ENCODE peak calls at places on chromosomes 7 and 10, in seven cellular contexts. One of them, this sample, is unnamed.

GRCh38 chr7:69335331-69335730 is 262.9 kb upstream of the AUTS2 start:
- DNase-seq in GM12865: no peak
- DNase-seq in fibroblast of villous mesenchyme: no peak
- DNase-seq in HCT116: no peak
- DNase-seq in lower leg skin: no peak
- DNase-seq in fibroblast of mammary gland: no peak
- DNase-seq in A549: no peak
- DNase-seq in this sample: no peak

GRCh38 chr10:133276435-133277201 is at the start of gene ADAM8:
- DNase-seq in GM12865: peak
- DNase-seq in fibroblast of villous mesenchyme: no peak
- DNase-seq in HCT116: no peak
- DNase-seq in lower leg skin: no peak
- DNase-seq in fibroblast of mammary gland: no peak
- DNase-seq in A549: no peak
- DNase-seq in this sample: no peak

GRCh38 chr10:62082270-62082669 is 180.8 kb downstream of the ARID5B start:
- DNase-seq in GM12865: no peak
- DNase-seq in fibroblast of villous mesenchyme: no peak
- DNase-seq in HCT116: no peak
- DNase-seq in lower leg skin: no peak
- DNase-seq in fibroblast of mammary gland: no peak
- DNase-seq in A549: no peak
- DNase-seq in this sample: no peak

GRCh38 chr10:119301397-119301796 is 94.0 kb downstream of the GRK5 start:
- DNase-seq in GM12865: peak
- DNase-seq in fibroblast of villous mesenchyme: peak
- DNase-seq in HCT116: no peak
- DNase-seq in lower leg skin: no peak
- DNase-seq in fibroblast of mammary gland: no peak
- DNase-seq in A549: no peak
- DNase-seq in this sample: no peak

GRCh38 chr10:133159950-133160812 is at the start of gene KNDC1:
- DNase-seq in GM12865: no peak
- DNase-seq in fibroblast of villous mesenchyme: peak
- DNase-seq in HCT116: no peak
- DNase-seq in lower leg skin: no peak
- DNase-seq in fibroblast of mammary gland: peak
- DNase-seq in A549: peak
- DNase-seq in this sample: peak

GRCh38 chr7:90604383-90604782 is 8.3 kb downstream of the CDK14 start:
- DNase-seq in GM12865: no peak
- DNase-seq in fibroblast of villous mesenchyme: no peak
- DNase-seq in HCT116: no peak
- DNase-seq in lower leg skin: no peak
- DNase-seq in fibroblast of mammary gland: no peak
- DNase-seq in A549: no peak
- DNase-seq in this sample: no peak

GRCh38 chr7:2212906-2213305 is 19.8 kb downstream of the MAD1L1 start:
- DNase-seq in GM12865: no peak
- DNase-seq in fibroblast of villous mesenchyme: no peak
- DNase-seq in HCT116: no peak
- DNase-seq in lower leg skin: no peak
- DNase-seq in fibroblast of mammary gland: no peak
- DNase-seq in A549: no peak
- DNase-seq in this sample: no peak

GRCh38 chr10:77333610-77334340 is 303.8 kb downstream of the KCNMA1 start:
- DNase-seq in GM12865: no peak
- DNase-seq in fibroblast of villous mesenchyme: no peak
- DNase-seq in HCT116: no peak
- DNase-seq in lower leg skin: no peak
- DNase-seq in fibroblast of mammary gland: peak
- DNase-seq in A549: peak
- DNase-seq in this sample: no peak

GRCh38 chr10:71232089-71232998 is 20.0 kb downstream of the UNC5B start:
- DNase-seq in GM12865: no peak
- DNase-seq in fibroblast of villous mesenchyme: no peak
- DNase-seq in HCT116: no peak
- DNase-seq in lower leg skin: no peak
- DNase-seq in fibroblast of mammary gland: no peak
- DNase-seq in A549: no peak
- DNase-seq in this sample: peak

GRCh38 chr10:114356786-114357588 is 47.3 kb downstream of the AFAP1L2 start:
- DNase-seq in GM12865: no peak
- DNase-seq in fibroblast of villous mesenchyme: peak
- DNase-seq in HCT116: no peak
- DNase-seq in lower leg skin: no peak
- DNase-seq in fibroblast of mammary gland: peak
- DNase-seq in A549: no peak
- DNase-seq in this sample: no peak

GRCh38 chr7:19522486-19522885 is 186.4 kb downstream of the POLR1F start:
- DNase-seq in GM12865: no peak
- DNase-seq in fibroblast of villous mesenchyme: peak
- DNase-seq in HCT116: no peak
- DNase-seq in lower leg skin: no peak
- DNase-seq in fibroblast of mammary gland: peak
- DNase-seq in A549: no peak
- DNase-seq in this sample: peak

GRCh38 chr10:129929343-129930297 is 34.5 kb downstream of the EBF3 start:
- DNase-seq in GM12865: no peak
- DNase-seq in fibroblast of villous mesenchyme: no peak
- DNase-seq in HCT116: no peak
- DNase-seq in lower leg skin: no peak
- DNase-seq in fibroblast of mammary gland: no peak
- DNase-seq in A549: no peak
- DNase-seq in this sample: no peak

GRCh38 chr10:86732771-86733170 is 23.6 kb upstream of the BMPR1A start:
- DNase-seq in GM12865: no peak
- DNase-seq in fibroblast of villous mesenchyme: no peak
- DNase-seq in HCT116: no peak
- DNase-seq in lower leg skin: no peak
- DNase-seq in fibroblast of mammary gland: no peak
- DNase-seq in A549: no peak
- DNase-seq in this sample: no peak

GRCh38 chr10:28906011-28906411 is 228.7 kb downstream of the BAMBI start:
- DNase-seq in GM12865: no peak
- DNase-seq in fibroblast of villous mesenchyme: no peak
- DNase-seq in HCT116: no peak
- DNase-seq in lower leg skin: no peak
- DNase-seq in fibroblast of mammary gland: no peak
- DNase-seq in A549: no peak
- DNase-seq in this sample: no peak

GRCh38 chr10:113945075-113945686 is 90.7 kb downstream of the NHLRC2 start:
- DNase-seq in GM12865: no peak
- DNase-seq in fibroblast of villous mesenchyme: peak
- DNase-seq in HCT116: peak
- DNase-seq in lower leg skin: no peak
- DNase-seq in fibroblast of mammary gland: peak
- DNase-seq in A549: no peak
- DNase-seq in this sample: peak

GRCh38 chr10:114876602-114877300 is 55.2 kb downstream of the FHIP2A start:
- DNase-seq in GM12865: peak
- DNase-seq in fibroblast of villous mesenchyme: peak
- DNase-seq in HCT116: peak
- DNase-seq in lower leg skin: peak
- DNase-seq in fibroblast of mammary gland: peak
- DNase-seq in A549: peak
- DNase-seq in this sample: peak

GRCh38 chr10:58780481-58780880 is 267.8 kb downstream of the BICC1 start:
- DNase-seq in GM12865: no peak
- DNase-seq in fibroblast of villous mesenchyme: peak
- DNase-seq in HCT116: no peak
- DNase-seq in lower leg skin: no peak
- DNase-seq in fibroblast of mammary gland: no peak
- DNase-seq in A549: no peak
- DNase-seq in this sample: peak

GRCh38 chr7:70640266-70640833 is 491.6 kb upstream of the GALNT17 start:
- DNase-seq in GM12865: no peak
- DNase-seq in fibroblast of villous mesenchyme: peak
- DNase-seq in HCT116: no peak
- DNase-seq in lower leg skin: no peak
- DNase-seq in fibroblast of mammary gland: peak
- DNase-seq in A549: no peak
- DNase-seq in this sample: no peak

GRCh38 chr10:123135415-123136141 is at the start of gene HMX3:
- DNase-seq in GM12865: peak
- DNase-seq in fibroblast of villous mesenchyme: peak
- DNase-seq in HCT116: no peak
- DNase-seq in lower leg skin: no peak
- DNase-seq in fibroblast of mammary gland: peak
- DNase-seq in A549: peak
- DNase-seq in this sample: peak

GRCh38 chr7:82172896-82173295 is 270.7 kb downstream of the CACNA2D1 start:
- DNase-seq in GM12865: no peak
- DNase-seq in fibroblast of villous mesenchyme: no peak
- DNase-seq in HCT116: no peak
- DNase-seq in lower leg skin: no peak
- DNase-seq in fibroblast of mammary gland: peak
- DNase-seq in A549: no peak
- DNase-seq in this sample: peak

GRCh38 chr7:6172331-6173295 is 99.8 kb downstream of the CYTH3 start:
- DNase-seq in GM12865: no peak
- DNase-seq in fibroblast of villous mesenchyme: no peak
- DNase-seq in HCT116: no peak
- DNase-seq in lower leg skin: no peak
- DNase-seq in fibroblast of mammary gland: peak
- DNase-seq in A549: no peak
- DNase-seq in this sample: no peak

DNA sequence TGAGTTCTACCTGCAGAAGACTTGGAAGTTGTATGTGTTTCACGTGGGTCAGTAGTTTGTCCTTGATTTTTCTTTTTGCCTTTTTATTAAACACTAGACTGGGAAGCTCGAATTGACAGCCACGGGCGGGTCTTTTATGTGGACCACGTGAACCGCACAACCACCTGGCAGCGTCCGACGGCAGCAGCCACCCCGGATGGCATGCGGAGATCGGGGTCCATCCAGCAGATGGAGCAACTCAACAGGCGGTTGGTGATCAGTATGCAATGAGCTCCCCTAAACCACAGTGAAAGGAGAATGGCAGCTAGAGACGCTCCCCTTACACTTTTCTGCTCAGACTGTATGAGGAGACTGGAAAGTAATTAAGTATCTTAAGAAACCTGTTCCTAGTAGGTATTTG is 126.7 kb upstream of the STK17A start:
- DNase-seq in GM12865: no peak
- DNase-seq in fibroblast of villous mesenchyme: no peak
- DNase-seq in HCT116: no peak
- DNase-seq in lower leg skin: no peak
- DNase-seq in fibroblast of mammary gland: no peak
- DNase-seq in A549: no peak
- DNase-seq in this sample: no peak
- TF ChIP-seq CTCF in GM12865: no peak
- TF ChIP-seq CTCF in fibroblast of villous mesenchyme: no peak
- TF ChIP-seq CTCF in HCT116: peak
- TF ChIP-seq CTCF in lower leg skin: no peak
- TF ChIP-seq CTCF in fibroblast of mammary gland: no peak
- TF ChIP-seq CTCF in A549: no peak
- TF ChIP-seq CTCF in this sample: no peak

DNA sequence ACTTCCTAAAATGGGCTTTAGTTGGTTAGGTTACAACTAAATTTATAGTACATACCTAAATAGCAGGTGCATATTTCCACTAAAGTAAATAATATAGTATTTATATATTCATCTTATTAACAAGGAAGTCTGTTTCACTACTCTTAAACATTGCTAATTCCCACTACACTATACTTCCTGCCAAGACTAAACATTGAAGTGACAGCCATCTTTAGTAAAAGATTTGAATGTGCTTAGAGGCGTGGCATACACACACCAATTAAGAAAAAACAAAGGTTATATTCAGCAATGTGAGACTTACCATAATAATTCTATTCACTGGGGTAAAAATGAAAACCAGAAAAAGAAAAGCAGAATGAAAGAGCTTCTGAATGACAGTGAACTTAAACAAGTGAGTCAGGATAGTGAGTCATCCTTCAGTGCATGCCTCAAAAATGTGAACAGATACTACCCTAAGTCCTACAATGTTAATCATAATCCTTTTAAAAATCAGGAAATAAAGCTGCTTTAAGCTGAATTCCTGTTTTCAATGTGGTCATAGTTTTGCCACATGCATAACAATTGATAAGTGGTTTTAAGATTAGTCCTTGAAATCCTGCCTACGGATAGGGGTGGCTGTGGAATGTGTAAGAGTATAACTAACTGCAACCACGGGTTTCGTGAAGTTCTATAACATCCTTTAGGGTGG is 59.4 kb downstream of the USP6NL start:
- DNase-seq in GM12865: peak
- DNase-seq in fibroblast of villous mesenchyme: peak
- DNase-seq in HCT116: peak
- DNase-seq in lower leg skin: no peak
- DNase-seq in fibroblast of mammary gland: peak
- DNase-seq in A549: peak
- DNase-seq in this sample: peak
- H3K4me3 ChIP-seq in GM12865: no peak
- H3K4me3 ChIP-seq in fibroblast of villous mesenchyme: no peak
- H3K4me3 ChIP-seq in HCT116: peak
- H3K4me3 ChIP-seq in lower leg skin: no peak
- H3K4me3 ChIP-seq in fibroblast of mammary gland: peak
- H3K4me3 ChIP-seq in A549: no peak
- H3K4me3 ChIP-seq in this sample: peak

GRCh38 chr10:49161411-49161997 is 26.7 kb downstream of the TMEM273 start:
- DNase-seq in GM12865: no peak
- DNase-seq in fibroblast of villous mesenchyme: peak
- DNase-seq in HCT116: no peak
- DNase-seq in lower leg skin: no peak
- DNase-seq in fibroblast of mammary gland: peak
- DNase-seq in A549: no peak
- DNase-seq in this sample: peak
- TF ChIP-seq CTCF in GM12865: peak
- TF ChIP-seq CTCF in fibroblast of villous mesenchyme: peak
- TF ChIP-seq CTCF in HCT116: peak
- TF ChIP-seq CTCF in lower leg skin: no peak
- TF ChIP-seq CTCF in fibroblast of mammary gland: peak
- TF ChIP-seq CTCF in A549: no peak
- TF ChIP-seq CTCF in this sample: peak

GRCh38 chr10:101568054-101568745 is 19.9 kb downstream of the POLL start:
- DNase-seq in GM12865: no peak
- DNase-seq in fibroblast of villous mesenchyme: no peak
- DNase-seq in HCT116: no peak
- DNase-seq in lower leg skin: no peak
- DNase-seq in fibroblast of mammary gland: no peak
- DNase-seq in A549: no peak
- DNase-seq in this sample: no peak

GRCh38 chr10:101570764-101571572 is 17.1 kb downstream of the POLL start:
- DNase-seq in GM12865: no peak
- DNase-seq in fibroblast of villous mesenchyme: no peak
- DNase-seq in HCT116: no peak
- DNase-seq in lower leg skin: no peak
- DNase-seq in fibroblast of mammary gland: no peak
- DNase-seq in A549: no peak
- DNase-seq in this sample: no peak

GRCh38 chr10:101569838-101570763 is 18.0 kb downstream of the POLL start:
- DNase-seq in GM12865: peak
- DNase-seq in fibroblast of villous mesenchyme: peak
- DNase-seq in HCT116: peak
- DNase-seq in lower leg skin: peak
- DNase-seq in fibroblast of mammary gland: peak
- DNase-seq in A549: peak
- DNase-seq in this sample: peak

GRCh38 chr10:101567165-101568006 is 20.7 kb downstream of the POLL start:
- DNase-seq in GM12865: no peak
- DNase-seq in fibroblast of villous mesenchyme: no peak
- DNase-seq in HCT116: no peak
- DNase-seq in lower leg skin: no peak
- DNase-seq in fibroblast of mammary gland: no peak
- DNase-seq in A549: no peak
- DNase-seq in this sample: no peak

GRCh38 chr10:101569465-101569837 is 18.6 kb downstream of the POLL start:
- DNase-seq in GM12865: no peak
- DNase-seq in fibroblast of villous mesenchyme: no peak
- DNase-seq in HCT116: no peak
- DNase-seq in lower leg skin: no peak
- DNase-seq in fibroblast of mammary gland: no peak
- DNase-seq in A549: no peak
- DNase-seq in this sample: no peak
- H3K4me3 ChIP-seq in GM12865: peak
- H3K4me3 ChIP-seq in fibroblast of villous mesenchyme: peak
- H3K4me3 ChIP-seq in HCT116: peak
- H3K4me3 ChIP-seq in lower leg skin: no peak
- H3K4me3 ChIP-seq in fibroblast of mammary gland: peak
- H3K4me3 ChIP-seq in A549: peak
- H3K4me3 ChIP-seq in this sample: no peak